ENCODE peak calls at places on chromosomes 5 and 9, in six cellular contexts. K, A, B, S, V and Q are unnamed samples.

GRCh38 chr5:180155331-180155881 is 53.6 kb downstream of the RASGEF1C start:
- DNase-seq in K (no peak), A (no peak), B (no peak), S (no peak), V (no peak), Q (no peak)

GRCh38 chr5:118953652-118954005 is 34.7 kb downstream of the DTWD2 start:
- DNase-seq in K (no peak), A (no peak), B (no peak), S (no peak), V (no peak), Q (no peak)

GRCh38 chr9:88387733-88388202 is 476 bp upstream of the SPIN1 start:
- DNase-seq in K (peak; percentile 29), A (peak; percentile 63), B (peak; percentile 83), S (no peak), V (peak; percentile 59), Q (peak; percentile 8)

GRCh38 chr5:15798006-15798405 is 298.0 kb downstream of the FBXL7 start:
- DNase-seq in K (no peak), A (no peak), B (no peak), S (no peak), V (peak; percentile 49), Q (no peak)

GRCh38 chr5:131627466-131627865 is 7.6 kb downstream of the RAPGEF6 start:
- DNase-seq in K (no peak), A (no peak), B (no peak), S (no peak), V (no peak), Q (no peak)

GRCh38 chr9:113484258-113484730 is 20.8 kb downstream of the RGS3 start:
- DNase-seq in K (no peak), A (no peak), B (peak; percentile 60), S (no peak), V (peak; percentile 87), Q (no peak)

GRCh38 chr5:72377920-72378635 is 57.9 kb downstream of the PTCD2 start:
- DNase-seq in K (no peak), A (no peak), B (no peak), S (no peak), V (peak; percentile 57), Q (no peak)

GRCh38 chr9:99181621-99182020 is 40.1 kb downstream of the ALG2 start:
- DNase-seq in K (no peak), A (no peak), B (no peak), S (no peak), V (no peak), Q (peak; percentile 63)

GRCh38 chr5:60722416-60722815 is 22.4 kb upstream of the DEPDC1B start:
- DNase-seq in K (no peak), A (no peak), B (no peak), S (no peak), V (no peak), Q (no peak)